ENCODE peak calls at places on chromosome 4, in seven cellular contexts. M, E, L, I, P, U and H are unnamed samples.

GRCh38 chr4:185787926-185788679 is 23.9 kb downstream of the SORBS2 start:
- DNase-seq in U (no peak), E (no peak), M (no peak), P (no peak), L (no peak), I (no peak), H (no peak)

GRCh38 chr4:38243385-38244053 is 283.3 kb downstream of the PTTG2 start:
- DNase-seq in E (no peak), I (no peak), M (no peak), U (no peak), L (no peak), P (no peak), H (no peak)

GRCh38 chr4:4502694-4503311 is 39.0 kb downstream of the STX18 start:
- DNase-seq in L (no peak), U (peak; percentile 7), E (no peak), P (no peak), M (peak; percentile 79), I (peak; percentile 32), H (no peak)

GRCh38 chr4:152065545-152065944 is 304.7 kb upstream of the GATB start:
- DNase-seq in U (no peak), M (no peak), E (peak; percentile 48), L (peak; percentile 9), P (no peak), I (no peak), H (no peak)

GRCh38 chr4:742742-743311 is 37.2 kb downstream of the PCGF3 start:
- DNase-seq in E (peak; percentile 92), M (peak; percentile 78), P (peak; percentile 56), U (peak; percentile 68), L (peak; percentile 33), I (peak; percentile 66), H (peak; percentile 62)

GRCh38 chr4:53937918-53938317 is 126.5 kb downstream of the CHIC2 start:
- DNase-seq in P (no peak), E (no peak), I (no peak), L (peak; percentile 98), M (peak; percentile 95), U (no peak), H (no peak)

GRCh38 chr4:88533088-88533790 is 9.7 kb upstream of the PYURF start:
- DNase-seq in P (no peak), M (peak; percentile 89), E (no peak), L (no peak), U (no peak), I (no peak), H (no peak)

GRCh38 chr4:1579834-1580686 is 104.1 kb downstream of the FAM53A start:
- DNase-seq in E (peak; percentile 90), L (peak; percentile 87), M (peak; percentile 95), P (peak; percentile 83), I (peak; percentile 90), U (peak; percentile 86), H (peak; percentile 78)

GRCh38 chr4:38015886-38016515 is 55.8 kb downstream of the PTTG2 start:
- DNase-seq in U (no peak), I (no peak), M (no peak), P (no peak), E (no peak), L (no peak), H (no peak)

GRCh38 chr4:154928640-154929257 is 147.7 kb downstream of the RBM46 start:
- DNase-seq in I (no peak), U (no peak), M (peak; percentile 71), L (no peak), P (no peak), E (no peak), H (no peak)

GRCh38 chr4:10188400-10189004 is 71.9 kb upstream of the WDR1 start:
- DNase-seq in E (no peak), M (no peak), L (no peak), I (no peak), U (no peak), P (no peak), H (no peak)

GRCh38 chr4:138308421-138308820 is 66.3 kb upstream of the SLC7A11 start:
- DNase-seq in I (no peak), U (no peak), M (peak; percentile 81), P (no peak), E (no peak), L (peak; percentile 57), H (no peak)

GRCh38 chr4:55727746-55728145 is 91.6 kb upstream of the NMU start:
- DNase-seq in I (no peak), E (no peak), M (peak; percentile 27), P (no peak), U (no peak), L (no peak), H (no peak)

GRCh38 chr4:87843936-87844335 is 11.2 kb downstream of the MEPE start:
- DNase-seq in P (no peak), M (peak; percentile 97), L (peak; percentile 6), E (no peak), I (no peak), U (no peak), H (no peak)

GRCh38 chr4:30616943-30617646 is 103.1 kb upstream of the PCDH7 start:
- DNase-seq in L (no peak), E (no peak), I (no peak), M (no peak), U (no peak), P (no peak), H (no peak)

GRCh38 chr4:73684097-73684496 is 56.3 kb upstream of the CXCL8 start:
- DNase-seq in M (no peak), L (no peak), P (no peak), U (no peak), I (no peak), E (no peak), H (no peak)

GRCh38 chr4:168594121-168594520 is 97.3 kb downstream of the PALLD start:
- DNase-seq in I (no peak), U (no peak), M (no peak), P (no peak), E (no peak), L (no peak), H (no peak)

GRCh38 chr4:169975131-169975836 is 50.9 kb downstream of the MFAP3L start:
- DNase-seq in P (no peak), I (no peak), L (no peak), E (no peak), M (peak; percentile 62), U (no peak), H (no peak)

GRCh38 chr4:52825311-52826090 is 36.6 kb upstream of the RASL11B start:
- DNase-seq in P (no peak), M (peak; percentile 46), I (peak; percentile 9), L (no peak), U (no peak), E (no peak), H (no peak)

GRCh38 chr4:38316045-38316444 is 348.0 kb upstream of the KLF3 start:
- DNase-seq in P (no peak), L (no peak), I (no peak), U (no peak), E (no peak), M (no peak), H (no peak)

GRCh38 chr4:183241771-183242170 is 78.3 kb downstream of the CLDN22 start:
- DNase-seq in L (no peak), I (no peak), M (no peak), E (no peak), U (no peak), P (no peak), H (no peak)

GRCh38 chr4:144410230-144410783 is 235.6 kb upstream of the HHIP start:
- DNase-seq in M (no peak), U (no peak), L (no peak), I (no peak), P (no peak), E (no peak), H (no peak)

GRCh38 chr4:8314691-8315255 is 45.2 kb downstream of the HTRA3 start:
- DNase-seq in M (no peak), E (no peak), I (no peak), L (no peak), P (no peak), U (no peak), H (peak; percentile 14)

GRCh38 chr4:42618018-42618417 is 38.9 kb downstream of the ATP8A1 start:
- DNase-seq in M (no peak), P (no peak), U (no peak), L (no peak), E (no peak), I (no peak), H (no peak)

GRCh38 chr4:82948647-82949204 is 48.2 kb downstream of the THAP9 start:
- DNase-seq in P (no peak), I (no peak), E (peak; percentile 34), L (no peak), M (peak; percentile 44), U (no peak), H (no peak)

GRCh38 chr4:73732759-73733431 is 7.5 kb upstream of the CXCL8 start:
- DNase-seq in U (no peak), P (peak; percentile 13), E (no peak), L (no peak), M (no peak), I (no peak), H (no peak)

GRCh38 chr4:58760100-58760499 is 1649.9 kb upstream of the IGFBP7 start:
- DNase-seq in I (no peak), E (no peak), L (no peak), U (no peak), M (no peak), P (no peak), H (no peak)

GRCh38 chr4:61468091-61468720 is 268.1 kb downstream of the ADGRL3 start:
- DNase-seq in U (no peak), I (no peak), P (no peak), E (no peak), L (no peak), M (no peak), H (no peak)

GRCh38 chr4:35559559-35560365 is 684.6 kb downstream of the ARAP2 start:
- DNase-seq in E (no peak), U (no peak), M (no peak), L (no peak), I (no peak), P (no peak), H (no peak)

GRCh38 chr4:134298313-134298712 is 96.7 kb upstream of the PABPC4L start:
- DNase-seq in I (no peak), M (no peak), P (no peak), U (no peak), E (no peak), L (no peak), H (no peak)
- H3K9me3 ChIP-seq in I (no peaks in the 10 kb centered on the region), M (no peaks in the 10 kb centered on the region), P (no peaks in the 10 kb centered on the region), U (no peaks in the 10 kb centered on the region), E (no peaks in the 10 kb centered on the region), L (no peaks in the 10 kb centered on the region), H (no peaks in the 10 kb centered on the region)

DNA sequence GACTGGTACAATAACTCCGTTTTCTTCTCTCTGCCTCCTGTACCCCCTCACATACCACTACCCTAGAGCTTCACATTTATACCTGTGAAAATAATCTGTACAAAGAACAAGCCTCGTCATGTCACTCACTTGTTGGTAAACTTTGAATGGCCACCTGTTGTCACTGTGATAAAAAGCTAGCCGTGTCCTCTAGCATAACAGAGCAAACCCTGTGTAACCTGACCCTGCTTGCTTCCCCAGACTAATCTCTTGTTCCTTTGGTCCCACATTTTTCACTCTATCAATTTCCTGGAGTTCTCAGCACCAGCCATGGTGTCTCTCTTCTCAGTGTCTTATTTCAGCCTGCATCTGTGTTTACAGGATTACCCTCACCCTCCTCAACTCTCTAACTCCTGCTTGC is 1475.9 kb upstream of the TENM3 start:
- DNase-seq in E (no peak), U (no peak), M (no peak), L (no peak), I (no peak), P (no peak), H (no peak)
- H3K4me3 ChIP-seq in E (no peak overlapping the region), U (no peak overlapping the region), M (no peak overlapping the region), L (no peak overlapping the region), I (no peak overlapping the region), P (no peak overlapping the region), H (no peak overlapping the region)

GRCh38 chr4:110959041-110959643 is 336.3 kb upstream of the PITX2 start:
- DNase-seq in E (peak; percentile 49), M (peak; percentile 53), I (no peak), L (no peak), U (no peak), P (no peak), H (no peak)
- H3K9me3 ChIP-seq in E (no peaks in the 10 kb centered on the region), M (no peaks in the 10 kb centered on the region), I (no peaks in the 10 kb centered on the region), L (no peaks in the 10 kb centered on the region), U (no peaks in the 10 kb centered on the region), P (no peaks in the 10 kb centered on the region), H (no peaks in the 10 kb centered on the region)

GRCh38 chr4:6421397-6421796 is 51.0 kb downstream of the PPP2R2C start:
- DNase-seq in U (no peak), M (no peak), E (no peak), I (no peak), P (no peak), L (no peak), H (no peak)
- H3K4me3 ChIP-seq in U (no peak overlapping the region), M (no peak overlapping the region), E (no peak overlapping the region), I (no peak overlapping the region), P (no peak overlapping the region), L (no peak overlapping the region), H (no peak overlapping the region)